ENCODE peak calls at places on chromosomes 1 and 21, in six cellular contexts. One of them, this sample, is unnamed.

GRCh38 chr1:99239690-99240089 is 24.6 kb upstream of the PLPPR4 start:
- DNase-seq in esophagus squamous epithelium: no peak
- DNase-seq in Peyer's patch: no peak
- DNase-seq in heart left ventricle: no peak
- DNase-seq in sigmoid colon: no peak
- DNase-seq in A549: no peak
- DNase-seq in this sample: no peak

GRCh38 chr21:38669186-38669585 is 136.5 kb upstream of the ETS2 start:
- DNase-seq in heart left ventricle: no peak
- DNase-seq in Peyer's patch: no peak
- DNase-seq in A549: peak
- DNase-seq in sigmoid colon: no peak
- DNase-seq in esophagus squamous epithelium: no peak
- DNase-seq in this sample: no peak

GRCh38 chr21:43347864-43348766 is 78.8 kb downstream of the SIK1 start:
- DNase-seq in heart left ventricle: no peak
- DNase-seq in A549: no peak
- DNase-seq in sigmoid colon: no peak
- DNase-seq in esophagus squamous epithelium: no peak
- DNase-seq in Peyer's patch: no peak
- DNase-seq in this sample: no peak

GRCh38 chr1:1489231-1489630 is 17.7 kb downstream of the ATAD3B start:
- DNase-seq in heart left ventricle: no peak
- DNase-seq in Peyer's patch: no peak
- DNase-seq in sigmoid colon: no peak
- DNase-seq in esophagus squamous epithelium: no peak
- DNase-seq in A549: no peak
- DNase-seq in this sample: no peak

GRCh38 chr1:167797005-167797404 is 75.2 kb downstream of the MPZL1 start:
- DNase-seq in sigmoid colon: peak
- DNase-seq in A549: peak
- DNase-seq in heart left ventricle: peak
- DNase-seq in Peyer's patch: peak
- DNase-seq in esophagus squamous epithelium: no peak
- DNase-seq in this sample: peak

GRCh38 chr1:204520834-204521709 is 4.9 kb downstream of the MDM4 start:
- DNase-seq in sigmoid colon: no peak
- DNase-seq in Peyer's patch: peak
- DNase-seq in A549: no peak
- DNase-seq in heart left ventricle: no peak
- DNase-seq in esophagus squamous epithelium: no peak
- DNase-seq in this sample: no peak

GRCh38 chr1:92504751-92505692 is 18.3 kb upstream of the GFI1 start:
- DNase-seq in esophagus squamous epithelium: no peak
- DNase-seq in A549: no peak
- DNase-seq in Peyer's patch: no peak
- DNase-seq in sigmoid colon: no peak
- DNase-seq in heart left ventricle: no peak
- DNase-seq in this sample: no peak

GRCh38 chr1:34346128-34346527 is 169.4 kb downstream of the C1orf94 start:
- DNase-seq in Peyer's patch: no peak
- DNase-seq in heart left ventricle: no peak
- DNase-seq in A549: no peak
- DNase-seq in esophagus squamous epithelium: no peak
- DNase-seq in sigmoid colon: no peak
- DNase-seq in this sample: no peak

GRCh38 chr1:195195423-195196057 is 1412.7 kb downstream of the KCNT2 start:
- DNase-seq in A549: no peak
- DNase-seq in Peyer's patch: no peak
- DNase-seq in sigmoid colon: no peak
- DNase-seq in heart left ventricle: no peak
- DNase-seq in esophagus squamous epithelium: no peak
- DNase-seq in this sample: no peak

GRCh38 chr1:40781614-40781971 is 2.0 kb upstream of the KCNQ4 start:
- DNase-seq in A549: no peak
- DNase-seq in Peyer's patch: no peak
- DNase-seq in sigmoid colon: no peak
- DNase-seq in heart left ventricle: no peak
- DNase-seq in esophagus squamous epithelium: no peak
- DNase-seq in this sample: no peak

GRCh38 chr1:101101362-101101761 is 75.8 kb upstream of the DPH5 start:
- DNase-seq in esophagus squamous epithelium: no peak
- DNase-seq in heart left ventricle: no peak
- DNase-seq in sigmoid colon: no peak
- DNase-seq in Peyer's patch: no peak
- DNase-seq in A549: no peak
- DNase-seq in this sample: no peak

GRCh38 chr1:107748529-107748928 is 216.5 kb downstream of the VAV3 start:
- DNase-seq in A549: peak
- DNase-seq in heart left ventricle: no peak
- DNase-seq in sigmoid colon: no peak
- DNase-seq in esophagus squamous epithelium: no peak
- DNase-seq in Peyer's patch: no peak
- DNase-seq in this sample: no peak

GRCh38 chr1:20167126-20167525 is 18.8 kb upstream of the UBXN10 start:
- DNase-seq in sigmoid colon: no peak
- DNase-seq in esophagus squamous epithelium: no peak
- DNase-seq in heart left ventricle: no peak
- DNase-seq in A549: no peak
- DNase-seq in Peyer's patch: no peak
- DNase-seq in this sample: no peak

GRCh38 chr1:165915480-165916395 is 88.3 kb downstream of the UCK2 start:
- DNase-seq in Peyer's patch: no peak
- DNase-seq in esophagus squamous epithelium: no peak
- DNase-seq in heart left ventricle: no peak
- DNase-seq in A549: no peak
- DNase-seq in sigmoid colon: no peak
- DNase-seq in this sample: no peak

GRCh38 chr1:203166192-203166940 is 9.3 kb downstream of the MYBPH start:
- DNase-seq in sigmoid colon: no peak
- DNase-seq in heart left ventricle: no peak
- DNase-seq in A549: peak
- DNase-seq in esophagus squamous epithelium: no peak
- DNase-seq in Peyer's patch: no peak
- DNase-seq in this sample: no peak

GRCh38 chr1:61742620-61743431 is 546 bp downstream of the PATJ start:
- DNase-seq in heart left ventricle: peak
- DNase-seq in sigmoid colon: peak
- DNase-seq in A549: peak
- DNase-seq in Peyer's patch: peak
- DNase-seq in esophagus squamous epithelium: no peak
- DNase-seq in this sample: peak

GRCh38 chr1:30302808-30303310 is 420.5 kb downstream of the MATN1 start:
- DNase-seq in esophagus squamous epithelium: no peak
- DNase-seq in heart left ventricle: no peak
- DNase-seq in Peyer's patch: no peak
- DNase-seq in sigmoid colon: no peak
- DNase-seq in A549: no peak
- DNase-seq in this sample: peak

GRCh38 chr1:169060906-169061683 is 45.4 kb upstream of the ATP1B1 start:
- DNase-seq in esophagus squamous epithelium: no peak
- DNase-seq in heart left ventricle: no peak
- DNase-seq in A549: no peak
- DNase-seq in sigmoid colon: no peak
- DNase-seq in Peyer's patch: peak
- DNase-seq in this sample: no peak

GRCh38 chr1:30525980-30526651 is 197.3 kb downstream of the MATN1 start:
- DNase-seq in Peyer's patch: no peak
- DNase-seq in esophagus squamous epithelium: no peak
- DNase-seq in sigmoid colon: no peak
- DNase-seq in heart left ventricle: peak
- DNase-seq in A549: peak
- DNase-seq in this sample: peak

GRCh38 chr21:26845066-26845749 is at the start of gene ADAMTS1:
- DNase-seq in sigmoid colon: peak
- DNase-seq in Peyer's patch: peak
- DNase-seq in A549: peak
- DNase-seq in esophagus squamous epithelium: no peak
- DNase-seq in heart left ventricle: peak
- DNase-seq in this sample: peak

GRCh38 chr1:62229468-62229867 is 34.8 kb downstream of the L1TD1 start:
- DNase-seq in sigmoid colon: peak
- DNase-seq in esophagus squamous epithelium: no peak
- DNase-seq in heart left ventricle: no peak
- DNase-seq in Peyer's patch: peak
- DNase-seq in A549: no peak
- DNase-seq in this sample: no peak

GRCh38 chr1:179938752-179939151 is 15.9 kb upstream of the CEP350 start:
- DNase-seq in esophagus squamous epithelium: no peak
- DNase-seq in Peyer's patch: no peak
- DNase-seq in sigmoid colon: no peak
- DNase-seq in heart left ventricle: no peak
- DNase-seq in A549: no peak
- DNase-seq in this sample: no peak

DNA sequence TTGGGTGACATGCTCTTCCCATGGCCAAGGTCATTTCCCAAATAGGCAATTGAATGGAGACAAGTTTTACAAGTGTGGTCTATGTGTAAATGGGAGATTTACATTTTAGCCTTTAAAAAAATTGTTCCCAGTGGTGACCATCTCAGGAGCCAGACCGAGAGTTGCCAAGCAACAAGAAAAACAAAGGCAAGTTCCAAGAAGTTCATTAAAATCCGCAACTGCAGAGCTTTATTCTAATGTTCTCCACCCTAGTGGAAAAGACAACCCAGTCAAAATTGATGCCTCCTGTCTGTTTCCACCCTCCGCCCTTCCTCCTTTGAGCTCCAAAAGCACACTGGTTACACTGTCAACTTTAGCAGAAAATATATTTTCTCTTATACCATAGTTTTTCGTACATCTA is 33.2 kb upstream of the CD55 start:
- DNase-seq in sigmoid colon: no peak
- DNase-seq in Peyer's patch: no peak
- DNase-seq in heart left ventricle: no peak
- DNase-seq in esophagus squamous epithelium: no peak
- DNase-seq in A549: no peak
- DNase-seq in this sample: no peak
- H3K4me3 ChIP-seq in sigmoid colon: no peak
- H3K4me3 ChIP-seq in Peyer's patch: no peak
- H3K4me3 ChIP-seq in heart left ventricle: no peak
- H3K4me3 ChIP-seq in esophagus squamous epithelium: no peak
- H3K4me3 ChIP-seq in A549: no peak
- H3K4me3 ChIP-seq in this sample: no peak

DNA sequence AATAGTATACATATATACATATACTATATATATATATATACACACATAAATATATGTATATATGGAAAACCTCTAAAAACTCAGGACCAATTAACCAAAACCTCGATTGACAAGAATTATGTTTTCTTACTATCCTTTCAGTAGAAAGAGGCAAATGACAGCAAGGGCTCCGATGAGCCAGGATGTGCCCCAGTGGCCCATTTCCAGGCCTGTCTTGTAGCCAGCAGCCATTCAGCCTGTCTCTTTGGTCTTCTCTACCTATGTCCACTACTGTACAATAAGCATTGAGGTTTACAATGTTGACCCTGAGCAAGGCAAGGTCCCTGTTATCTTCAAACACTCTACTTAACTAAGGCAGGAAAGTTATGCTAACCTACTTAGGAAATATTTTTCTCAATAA is 9.8 kb downstream of the KCNA2 start:
- DNase-seq in A549: no peak
- DNase-seq in esophagus squamous epithelium: no peak
- DNase-seq in Peyer's patch: no peak
- DNase-seq in heart left ventricle: no peak
- DNase-seq in sigmoid colon: no peak
- DNase-seq in this sample: no peak
- H3K27ac ChIP-seq in A549: no peak
- H3K27ac ChIP-seq in esophagus squamous epithelium: no peak
- H3K27ac ChIP-seq in Peyer's patch: no peak
- H3K27ac ChIP-seq in heart left ventricle: no peak
- H3K27ac ChIP-seq in sigmoid colon: no peak
- H3K27ac ChIP-seq in this sample: no peak

GRCh38 chr1:162629651-162630050 is 2.6 kb upstream of the DDR2 start:
- DNase-seq in sigmoid colon: no peak
- DNase-seq in A549: no peak
- DNase-seq in heart left ventricle: no peak
- DNase-seq in esophagus squamous epithelium: no peak
- DNase-seq in Peyer's patch: no peak
- DNase-seq in this sample: no peak

GRCh38 chr1:162633327-162633762 is 1.1 kb downstream of the DDR2 start:
- DNase-seq in sigmoid colon: no peak
- DNase-seq in A549: no peak
- DNase-seq in esophagus squamous epithelium: no peak
- DNase-seq in heart left ventricle: no peak
- DNase-seq in Peyer's patch: no peak
- DNase-seq in this sample: no peak

GRCh38 chr1:162632743-162633326 is 571 bp downstream of the DDR2 start:
- DNase-seq in Peyer's patch: no peak
- DNase-seq in esophagus squamous epithelium: no peak
- DNase-seq in A549: no peak
- DNase-seq in sigmoid colon: peak
- DNase-seq in heart left ventricle: peak
- DNase-seq in this sample: no peak

GRCh38 chr1:162632234-162632666 is at the start of gene DDR2:
- DNase-seq in esophagus squamous epithelium: no peak
- DNase-seq in sigmoid colon: peak
- DNase-seq in heart left ventricle: peak
- DNase-seq in Peyer's patch: peak
- DNase-seq in A549: no peak
- DNase-seq in this sample: peak

GRCh38 chr1:162631546-162632233 is 574 bp upstream of the DDR2 start:
- DNase-seq in sigmoid colon: peak
- DNase-seq in esophagus squamous epithelium: no peak
- DNase-seq in A549: no peak
- DNase-seq in Peyer's patch: no peak
- DNase-seq in heart left ventricle: peak
- DNase-seq in this sample: peak
- TF ChIP-seq POLR2A in sigmoid colon: no peak
- TF ChIP-seq POLR2A in esophagus squamous epithelium: no peak
- TF ChIP-seq POLR2A in A549: no peak
- TF ChIP-seq POLR2A in Peyer's patch: no peak
- TF ChIP-seq POLR2A in heart left ventricle: no peak
- TF ChIP-seq POLR2A in this sample: no peak

DNA sequence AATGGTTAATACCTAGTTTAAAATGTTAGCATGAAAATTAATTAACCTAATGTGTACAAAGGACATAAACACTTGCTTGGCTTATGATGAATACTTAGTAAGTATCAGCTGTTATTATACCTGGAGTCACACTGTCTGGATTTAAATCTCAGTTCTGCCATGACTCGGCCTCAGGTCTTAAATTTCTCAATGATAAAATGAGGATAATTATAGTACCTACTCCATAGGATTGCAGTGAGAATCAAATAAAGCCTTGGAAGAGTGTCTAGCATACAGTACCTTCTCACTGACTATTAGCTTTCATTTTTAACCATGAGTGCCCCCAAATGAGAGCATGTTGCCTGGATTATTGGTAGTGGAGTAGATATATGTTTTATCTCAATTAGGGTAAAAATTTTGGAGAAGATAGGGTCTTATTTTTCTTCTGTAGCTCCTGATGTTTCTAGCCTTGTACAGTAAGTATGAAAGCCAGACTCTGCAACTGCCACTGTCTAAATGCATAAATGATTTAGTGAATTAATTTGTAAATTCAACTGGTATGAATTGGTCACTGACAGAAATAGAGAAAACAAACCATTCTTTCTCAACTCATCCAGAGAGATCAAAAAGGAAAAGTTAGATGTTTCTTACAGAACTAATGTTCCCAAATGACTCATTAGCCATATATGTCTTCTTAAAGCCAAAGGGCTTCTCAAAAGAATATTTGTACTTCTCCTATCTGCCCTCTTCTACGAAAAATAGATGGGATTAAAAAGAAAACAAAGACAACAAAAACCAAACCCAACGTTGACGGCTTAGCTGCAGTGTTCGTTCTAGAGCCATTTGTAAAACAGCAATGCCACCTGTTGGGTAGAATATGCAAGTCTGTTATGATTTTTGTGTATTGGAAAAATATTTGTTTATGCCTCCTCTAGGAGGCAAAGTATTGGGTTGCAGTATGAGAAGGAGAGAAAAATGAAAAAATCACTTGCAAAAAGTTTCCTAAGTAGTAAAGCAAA is 53.8 kb upstream of the MROH9 start:
- DNase-seq in A549: peak
- DNase-seq in sigmoid colon: no peak
- DNase-seq in Peyer's patch: no peak
- DNase-seq in heart left ventricle: no peak
- DNase-seq in esophagus squamous epithelium: no peak
- DNase-seq in this sample: no peak
- H3K4me3 ChIP-seq in A549: no peak
- H3K4me3 ChIP-seq in sigmoid colon: no peak
- H3K4me3 ChIP-seq in Peyer's patch: no peak
- H3K4me3 ChIP-seq in heart left ventricle: peak
- H3K4me3 ChIP-seq in esophagus squamous epithelium: no peak
- H3K4me3 ChIP-seq in this sample: no peak

This sample was measured in suprapubic skin.